ENCODE peak calls at places on chromosomes 16 and 17, in four cellular contexts. H is anterior cingulate cortex, Z is NCI-H226, A is body of pancreas. W is an unnamed sample.

GRCh38 chr16:28504707-28505404 is 1.8 kb downstream of the IL27 start:
- DNase-seq in H (no peak), A (no peak), Z (no peak), W (no peak)

GRCh38 chr16:59342669-59343068 is 608.6 kb upstream of the GOT2 start:
- DNase-seq in A (no peak), H (no peak), Z (no peak), W (no peak)

GRCh38 chr17:2181206-2181983 is 122.2 kb downstream of the SMG6 start:
- DNase-seq in Z (peak), H (peak), A (peak), W (peak)

GRCh38 chr16:86786338-86786737 is 208.0 kb downstream of the FOXL1 start:
- DNase-seq in Z (no peak), H (no peak), A (no peak), W (no peak)

GRCh38 chr16:3074860-3075545 is 9.6 kb downstream of the IL32 start:
- DNase-seq in A (peak), Z (no peak), H (no peak), W (no peak)

GRCh38 chr16:57023541-57024249 is 34.3 kb downstream of the NLRC5 start:
- DNase-seq in A (no peak), H (no peak), Z (no peak), W (no peak)

GRCh38 chr16:64416232-64417010 is 705.4 kb downstream of the CDH11 start:
- DNase-seq in H (no peak), Z (peak), A (no peak), W (no peak)

GRCh38 chr16:53041196-53041977 is 11.3 kb downstream of the CHD9NB start:
- DNase-seq in Z (no peak), H (no peak), A (peak), W (no peak)

GRCh38 chr17:4135489-4135888 is 7.3 kb downstream of the ZZEF1 start:
- DNase-seq in A (no peak), Z (no peak), H (no peak), W (no peak)

GRCh38 chr17:77927777-77928518 is 30.6 kb upstream of the TNRC6C start:
- DNase-seq in H (no peak), A (no peak), Z (no peak), W (no peak)

GRCh38 chr16:81723098-81723723 is 55.9 kb upstream of the PLCG2 start:
- DNase-seq in Z (peak), A (peak), H (no peak), W (peak)

GRCh38 chr17:29127840-29128239 is 52.4 kb downstream of the MYO18A start:
- DNase-seq in A (no peak), Z (no peak), H (no peak), W (no peak)

GRCh38 chr17:43584666-43585102 is 38.5 kb upstream of the ETV4 start:
- DNase-seq in Z (peak), A (no peak), H (no peak), W (no peak)

GRCh38 chr17:77772899-77773358 is 185.6 kb upstream of the TNRC6C start:
- DNase-seq in Z (no peak), A (no peak), H (no peak), W (no peak)

GRCh38 chr16:25279491-25279890 is 21.8 kb upstream of the ZKSCAN2 start:
- DNase-seq in A (no peak), Z (no peak), H (no peak), W (no peak)

GRCh38 chr17:3683054-3683511 is 12.9 kb downstream of the P2RX5 start:
- DNase-seq in A (no peak), H (no peak), Z (no peak), W (no peak)

GRCh38 chr17:42632949-42633444 is 23.5 kb downstream of the TUBG1 start:
- DNase-seq in H (no peak), Z (peak), A (peak), W (no peak)

GRCh38 chr17:65472602-65473001 is 88.8 kb downstream of the AXIN2 start:
- DNase-seq in Z (no peak), A (peak), H (no peak), W (no peak)

GRCh38 chr17:33730131-33730530 is 437.0 kb upstream of the ASIC2 start:
- DNase-seq in Z (no peak), A (no peak), H (no peak), W (no peak)

GRCh38 chr17:80916246-80916645 is 75.4 kb upstream of the CHMP6 start:
- DNase-seq in H (no peak), Z (no peak), A (no peak), W (no peak)

GRCh38 chr17:62062313-62062712 is 2.8 kb downstream of the MED13 start:
- DNase-seq in A (no peak), Z (no peak), H (no peak), W (no peak)